ENCODE peak calls at places on chromosomes 4 and X, in seven cellular contexts. J, S, L, V, D, F and U are unnamed samples.
A peak's percentile ranks its signal among the peaks of the same experiment; 100 is the strongest.

GRCh38 chrX:78237127-78237526 is 90.3 kb downstream of the CYSLTR1 start:
- DNase-seq in J (no peak), S (no peak), L (no peak), V (no peak), D (no peak), F (no peak), U (no peak)

GRCh38 chr4:1170805-1171305 is 1.5 kb downstream of the SPON2 start:
- DNase-seq in J (no peak), S (no peak), L (no peak), V (peak; percentile 39), D (no peak), F (no peak), U (no peak)

GRCh38 chr4:164482092-164482404 is 271.9 kb upstream of the SMIM31 start:
- DNase-seq in J (no peak), S (no peak), L (no peak), V (no peak), D (no peak), F (no peak), U (no peak)

GRCh38 chrX:120477453-120477852 is 8.4 kb upstream of the LAMP2 start:
- DNase-seq in J (no peak), S (no peak), L (no peak), V (no peak), D (no peak), F (no peak), U (no peak)

GRCh38 chr4:133316874-133317273 is 167.8 kb downstream of the PCDH10 start:
- DNase-seq in J (no peak), S (no peak), L (no peak), V (no peak), D (no peak), F (no peak), U (peak; percentile 2)

GRCh38 chr4:15779336-15779735 is 1.2 kb downstream of the CD38 start:
- DNase-seq in J (no peak), S (peak; percentile 46), L (no peak), V (peak; percentile 73), D (no peak), F (no peak), U (peak; percentile 7)

GRCh38 chr4:17450431-17450830 is 61.5 kb downstream of the QDPR start:
- DNase-seq in J (no peak), S (no peak), L (no peak), V (no peak), D (no peak), F (no peak), U (no peak)

GRCh38 chr4:70365479-70365878 is 4.9 kb downstream of the SMR3A start:
- DNase-seq in J (no peak), S (peak; percentile 23), L (no peak), V (no peak), D (no peak), F (no peak), U (no peak)

GRCh38 chr4:95548738-95549245 is at the start of gene UNC5C:
- DNase-seq in J (no peak), S (no peak), L (no peak), V (peak; percentile 82), D (no peak), F (no peak), U (peak; percentile 15)

GRCh38 chr4:181548873-181549541 is 694.2 kb upstream of the TENM3 start:
- DNase-seq in J (peak; percentile 67), S (peak; percentile 1), L (no peak), V (no peak), D (peak; percentile 10), F (no peak), U (no peak)

GRCh38 chr4:141851246-141851891 is 215.0 kb downstream of the IL15 start:
- DNase-seq in J (no peak), S (no peak), L (no peak), V (no peak), D (no peak), F (no peak), U (no peak)

GRCh38 chrX:134764202-134764785 is 106.0 kb upstream of the PLAC1 start:
- DNase-seq in J (peak; percentile 57), S (peak; percentile 64), L (no peak), V (peak; percentile 66), D (no peak), F (peak; percentile 71), U (peak; percentile 71)

GRCh38 chr4:54940996-54941395 is 184.4 kb downstream of the KDR start:
- DNase-seq in J (no peak), S (no peak), L (no peak), V (no peak), D (no peak), F (no peak), U (no peak)

GRCh38 chr4:186770446-186771175 is 47.0 kb upstream of the FAT1 start:
- DNase-seq in J (no peak), S (no peak), L (no peak), V (no peak), D (no peak), F (no peak), U (no peak)

GRCh38 chr4:139763205-139763604 is 97.6 kb downstream of the MGST2 start:
- DNase-seq in J (no peak), S (no peak), L (no peak), V (peak; percentile 68), D (no peak), F (no peak), U (no peak)

GRCh38 chrX:39859991-39860861 is 237.5 kb downstream of the BCOR start:
- DNase-seq in J (peak; percentile 27), S (no peak), L (peak; percentile 89), V (peak; percentile 48), D (peak; percentile 15), F (peak; percentile 48), U (no peak)

GRCh38 chr4:83266689-83267088 is 17.9 kb downstream of the COQ2 start:
- DNase-seq in J (no peak), S (no peak), L (no peak), V (no peak), D (no peak), F (no peak), U (no peak)

GRCh38 chr4:21452931-21453330 is 495.6 kb downstream of the KCNIP4 start:
- DNase-seq in J (no peak), S (no peak), L (no peak), V (no peak), D (no peak), F (no peak), U (no peak)

GRCh38 chr4:121648518-121648917 is 48.3 kb downstream of the ANXA5 start:
- DNase-seq in J (no peak), S (no peak), L (no peak), V (no peak), D (no peak), F (no peak), U (no peak)

GRCh38 chr4:121653986-121654385 is 42.8 kb downstream of the ANXA5 start:
- DNase-seq in J (no peak), S (no peak), L (no peak), V (no peak), D (no peak), F (no peak), U (no peak)

GRCh38 chr4:121651597-121651996 is 45.2 kb downstream of the ANXA5 start:
- DNase-seq in J (no peak), S (no peak), L (peak; percentile 5), V (no peak), D (no peak), F (no peak), U (no peak)

GRCh38 chr4:121653214-121653613 is 43.6 kb downstream of the ANXA5 start:
- DNase-seq in J (no peak), S (no peak), L (no peak), V (no peak), D (no peak), F (no peak), U (no peak)

DNA sequence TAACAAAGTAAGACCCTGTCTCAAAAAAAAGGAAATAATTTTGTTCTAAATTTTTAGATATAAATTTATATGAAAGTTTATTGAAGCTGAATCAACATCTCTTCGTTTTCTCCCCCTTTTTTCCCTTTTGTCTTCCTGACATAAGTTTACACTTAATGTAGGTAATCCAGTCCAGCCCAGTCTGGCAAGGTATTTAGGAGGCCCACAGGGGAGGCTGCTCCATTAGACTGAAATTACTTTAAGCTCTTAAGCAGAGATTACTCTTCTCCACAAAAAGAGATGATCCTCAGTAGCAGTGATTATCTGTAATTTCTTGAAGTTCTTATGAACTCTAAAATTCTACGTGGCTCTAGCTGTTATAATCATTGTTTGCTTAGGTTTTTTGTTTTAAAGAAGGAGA is 46.0 kb downstream of the ANXA5 start:
- DNase-seq in J (no peak), S (no peak), L (no peak), V (no peak), D (no peak), F (no peak), U (no peak)
- TF ChIP-seq JUND in J (no peak), S (no peak), L (no peak), V (no peak), D (no peak), F (no peak), U (no peak)

GRCh38 chrX:30278365-30278764 is 30.8 kb downstream of the NR0B1 start:
- DNase-seq in J (no peak), S (no peak), L (no peak), V (no peak), D (no peak), F (no peak), U (no peak)

GRCh38 chrX:30280428-30280827 is 28.8 kb downstream of the NR0B1 start:
- DNase-seq in J (no peak), S (no peak), L (no peak), V (no peak), D (no peak), F (no peak), U (no peak)

GRCh38 chrX:30282527-30282926 is 26.7 kb downstream of the NR0B1 start:
- DNase-seq in J (no peak), S (no peak), L (no peak), V (no peak), D (no peak), F (no peak), U (no peak)

GRCh38 chrX:30283456-30284200 is 25.6 kb downstream of the NR0B1 start:
- DNase-seq in J (peak; percentile 75), S (peak; percentile 22), L (no peak), V (no peak), D (no peak), F (peak; percentile 61), U (no peak)
- TF ChIP-seq JUND in J (peak; percentile 97), S (no peak), L (no peak), V (peak; percentile 100), D (no peak), F (peak; percentile 99), U (no peak)

GRCh38 chr4:127622621-127622922 is 10.2 kb upstream of the INTU start:
- DNase-seq in J (no peak), S (no peak), L (no peak), V (no peak), D (peak; percentile 38), F (no peak), U (no peak)

GRCh38 chr4:127618427-127618826 is 14.3 kb upstream of the INTU start:
- DNase-seq in J (no peak), S (no peak), L (no peak), V (no peak), D (no peak), F (no peak), U (no peak)

GRCh38 chr4:127624176-127624575 is 8.6 kb upstream of the INTU start:
- DNase-seq in J (no peak), S (no peak), L (no peak), V (no peak), D (no peak), F (no peak), U (no peak)

GRCh38 chr4:127623755-127624087 is 9.0 kb upstream of the INTU start:
- DNase-seq in J (no peak), S (no peak), L (no peak), V (no peak), D (no peak), F (no peak), U (no peak)

GRCh38 chr4:127622923-127623754 is 9.6 kb upstream of the INTU start:
- DNase-seq in J (no peak), S (peak; percentile 5), L (no peak), V (peak; percentile 82), D (no peak), F (no peak), U (no peak)
- TF ChIP-seq JUND in J (no peak), S (no peak), L (no peak), V (no peak), D (no peak), F (no peak), U (no peak)

GRCh38 chr4:169033660-169034059 is 23.6 kb upstream of the CBR4 start:
- DNase-seq in J (peak; percentile 62), S (no peak), L (no peak), V (peak; percentile 51), D (no peak), F (peak; percentile 64), U (no peak)
- TF ChIP-seq JUND in J (no peak), S (no peak), L (no peak), V (no peak), D (no peak), F (no peak), U (no peak)